ENCODE peak calls at places on chromosomes 13 and 19, in seven cellular contexts. One of them, this sample, is unnamed.

GRCh38 chr13:79124183-79124582 is 281.9 kb downstream of the RBM26 start:
- DNase-seq in caudate nucleus: no peak
- DNase-seq in non-pigmented ciliary epithelial cell: no peak
- DNase-seq in EL: no peak
- DNase-seq in mesothelial cell of epicardium: no peak
- DNase-seq in amniotic stem cell: no peak
- DNase-seq in T1000: no peak
- DNase-seq in this sample: no peak

GRCh38 chr19:5540208-5540607 is 27.5 kb downstream of the TINCR start:
- DNase-seq in T1000: no peak
- DNase-seq in caudate nucleus: no peak
- DNase-seq in non-pigmented ciliary epithelial cell: no peak
- DNase-seq in EL: no peak
- DNase-seq in mesothelial cell of epicardium: no peak
- DNase-seq in amniotic stem cell: no peak
- DNase-seq in this sample: no peak

GRCh38 chr13:105925496-105925895 is 610.0 kb downstream of the EFNB2 start:
- DNase-seq in non-pigmented ciliary epithelial cell: peak
- DNase-seq in amniotic stem cell: no peak
- DNase-seq in caudate nucleus: no peak
- DNase-seq in T1000: no peak
- DNase-seq in EL: peak
- DNase-seq in mesothelial cell of epicardium: no peak
- DNase-seq in this sample: no peak

GRCh38 chr19:40933025-40933424 is 51.0 kb upstream of the CYP2A7 start:
- DNase-seq in amniotic stem cell: no peak
- DNase-seq in T1000: no peak
- DNase-seq in non-pigmented ciliary epithelial cell: no peak
- DNase-seq in EL: peak
- DNase-seq in caudate nucleus: no peak
- DNase-seq in mesothelial cell of epicardium: no peak
- DNase-seq in this sample: no peak

GRCh38 chr13:99087954-99088491 is 110.2 kb upstream of the DOCK9 start:
- DNase-seq in T1000: no peak
- DNase-seq in non-pigmented ciliary epithelial cell: no peak
- DNase-seq in EL: no peak
- DNase-seq in mesothelial cell of epicardium: no peak
- DNase-seq in caudate nucleus: no peak
- DNase-seq in amniotic stem cell: no peak
- DNase-seq in this sample: peak

GRCh38 chr13:76882431-76882830 is 3.8 kb downstream of the KCTD12 start:
- DNase-seq in caudate nucleus: no peak
- DNase-seq in non-pigmented ciliary epithelial cell: peak
- DNase-seq in T1000: no peak
- DNase-seq in EL: no peak
- DNase-seq in amniotic stem cell: no peak
- DNase-seq in mesothelial cell of epicardium: no peak
- DNase-seq in this sample: no peak

GRCh38 chr19:9205506-9206113 is 13.8 kb downstream of the OR7D4 start:
- DNase-seq in T1000: peak
- DNase-seq in amniotic stem cell: peak
- DNase-seq in EL: peak
- DNase-seq in mesothelial cell of epicardium: peak
- DNase-seq in caudate nucleus: peak
- DNase-seq in non-pigmented ciliary epithelial cell: peak
- DNase-seq in this sample: peak

GRCh38 chr13:53460776-53461175 is 432.2 kb downstream of the OLFM4 start:
- DNase-seq in T1000: no peak
- DNase-seq in mesothelial cell of epicardium: no peak
- DNase-seq in caudate nucleus: no peak
- DNase-seq in non-pigmented ciliary epithelial cell: no peak
- DNase-seq in EL: no peak
- DNase-seq in amniotic stem cell: no peak
- DNase-seq in this sample: no peak

GRCh38 chr13:110304256-110304655 is 2.7 kb downstream of the COL4A1 start:
- DNase-seq in mesothelial cell of epicardium: no peak
- DNase-seq in caudate nucleus: no peak
- DNase-seq in amniotic stem cell: no peak
- DNase-seq in EL: peak
- DNase-seq in T1000: no peak
- DNase-seq in non-pigmented ciliary epithelial cell: no peak
- DNase-seq in this sample: no peak

GRCh38 chr13:106906431-106906996 is 338.6 kb upstream of the ARGLU1 start:
- DNase-seq in T1000: no peak
- DNase-seq in amniotic stem cell: no peak
- DNase-seq in non-pigmented ciliary epithelial cell: no peak
- DNase-seq in caudate nucleus: no peak
- DNase-seq in mesothelial cell of epicardium: no peak
- DNase-seq in EL: no peak
- DNase-seq in this sample: no peak

GRCh38 chr19:18889949-18890745 is 5.8 kb downstream of the CERS1 start:
- DNase-seq in non-pigmented ciliary epithelial cell: no peak
- DNase-seq in amniotic stem cell: no peak
- DNase-seq in T1000: no peak
- DNase-seq in mesothelial cell of epicardium: no peak
- DNase-seq in EL: no peak
- DNase-seq in caudate nucleus: no peak
- DNase-seq in this sample: no peak